ENCODE peak calls at places on chromosomes 7 and 10, in four cellular contexts. One of them, this sample, is unnamed.

GRCh38 chr7:108576110-108576509 is 6.4 kb downstream of the DNAJB9 start:
- DNase-seq in GM12878: no peak
- DNase-seq in GM12891: no peak
- DNase-seq in K562: no peak
- DNase-seq in this sample: no peak

GRCh38 chr7:22662031-22662430 is 65.0 kb upstream of the IL6 start:
- DNase-seq in GM12878: no peak
- DNase-seq in GM12891: no peak
- DNase-seq in K562: no peak
- DNase-seq in this sample: no peak

GRCh38 chr10:117350905-117351304 is 24.3 kb downstream of the PDZD8 start:
- DNase-seq in GM12878: no peak
- DNase-seq in GM12891: no peak
- DNase-seq in K562: no peak
- DNase-seq in this sample: no peak

GRCh38 chr10:35574924-35575352 is 30.2 kb upstream of the GJD4 start:
- DNase-seq in GM12878: no peak
- DNase-seq in GM12891: no peak
- DNase-seq in K562: peak; percentile 33
- DNase-seq in this sample: no peak

GRCh38 chr7:43648725-43649406 is 66.0 kb downstream of the STK17A start:
- DNase-seq in GM12878: peak; percentile 97
- DNase-seq in GM12891: no peak
- DNase-seq in K562: no peak
- DNase-seq in this sample: peak; percentile 91

GRCh38 chr10:22316286-22317120 is at the start of gene COMMD3:
- DNase-seq in GM12878: peak; percentile 40
- DNase-seq in GM12891: no peak
- DNase-seq in K562: peak; percentile 80
- DNase-seq in this sample: peak; percentile 53

GRCh38 chr10:31678139-31678536 is 250.5 kb downstream of the ARHGAP12 start:
- DNase-seq in GM12878: no peak
- DNase-seq in GM12891: no peak
- DNase-seq in K562: no peak
- DNase-seq in this sample: no peak

GRCh38 chr10:48506147-48506917 is 98.5 kb downstream of the ARHGAP22 start:
- DNase-seq in GM12878: no peak
- DNase-seq in GM12891: peak; percentile 40
- DNase-seq in K562: peak; percentile 81
- DNase-seq in this sample: no peak

GRCh38 chr7:157540020-157540419 is 203.2 kb downstream of the DNAJB6 start:
- DNase-seq in GM12878: no peak
- DNase-seq in GM12891: no peak
- DNase-seq in K562: no peak
- DNase-seq in this sample: no peak

GRCh38 chr7:157540606-157541294 is 203.9 kb downstream of the DNAJB6 start:
- DNase-seq in GM12878: no peak
- DNase-seq in GM12891: no peak
- DNase-seq in K562: no peak
- DNase-seq in this sample: no peak

GRCh38 chr7:157538321-157538720 is 201.5 kb downstream of the DNAJB6 start:
- DNase-seq in GM12878: no peak
- DNase-seq in GM12891: no peak
- DNase-seq in K562: no peak
- DNase-seq in this sample: no peak

GRCh38 chr7:157538735-157539134 is 201.9 kb downstream of the DNAJB6 start:
- DNase-seq in GM12878: no peak
- DNase-seq in GM12891: no peak
- DNase-seq in K562: no peak
- DNase-seq in this sample: no peak

DNA sequence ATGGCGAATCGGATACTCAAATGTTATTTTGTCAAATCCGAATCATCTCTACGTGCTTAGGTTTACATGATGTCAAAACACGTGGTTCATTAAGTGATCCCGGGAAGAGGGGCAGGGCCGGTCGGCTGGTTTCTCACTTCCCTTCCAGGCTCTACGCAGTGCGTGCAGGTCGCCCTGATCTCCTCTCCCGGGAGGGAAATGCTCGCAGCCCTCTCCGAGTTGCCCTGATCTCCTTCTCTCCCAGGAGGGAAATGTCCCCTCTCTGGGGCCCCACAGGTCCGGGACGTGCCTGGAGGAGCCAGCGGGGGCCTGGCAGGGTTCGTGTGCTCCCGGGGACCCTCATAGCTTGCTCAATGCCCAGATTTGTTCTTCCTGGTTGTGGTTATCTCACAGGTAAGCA is 202.7 kb downstream of the DNAJB6 start:
- DNase-seq in GM12878: no peak
- DNase-seq in GM12891: no peak
- DNase-seq in K562: no peak
- DNase-seq in this sample: no peak
- TF ChIP-seq SPI1 in GM12878: no peak
- TF ChIP-seq SPI1 in GM12891: no peak
- TF ChIP-seq SPI1 in K562: no peak
- TF ChIP-seq SPI1 in this sample: no peak

GRCh38 chr7:74023037-74023436 is 4.9 kb upstream of the ELN start:
- DNase-seq in GM12878: no peak
- DNase-seq in GM12891: no peak
- DNase-seq in K562: peak; percentile 50
- DNase-seq in this sample: no peak
- TF ChIP-seq SPI1 in GM12878: no peak
- TF ChIP-seq SPI1 in GM12891: no peak
- TF ChIP-seq SPI1 in K562: no peak
- TF ChIP-seq SPI1 in this sample: no peak

DNA sequence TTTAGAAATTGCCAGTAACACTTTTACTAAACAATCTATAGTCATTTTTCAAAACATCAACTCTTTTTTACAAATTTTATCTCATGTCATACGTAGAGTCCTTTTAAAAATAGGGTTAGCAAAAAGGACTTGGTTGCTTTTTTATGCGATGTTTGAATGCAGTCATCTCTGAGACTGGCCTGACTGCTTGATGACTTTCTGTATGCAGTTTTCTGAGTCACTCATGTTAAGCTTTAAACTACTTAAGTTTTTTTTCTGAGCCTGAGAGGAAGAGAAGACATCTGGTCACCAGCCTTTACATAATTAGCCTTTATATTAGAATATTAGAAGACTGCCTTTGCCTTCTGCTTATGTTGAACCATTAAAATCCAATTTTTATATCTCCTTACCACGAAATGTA is 834.4 kb upstream of the MBL2 start:
- DNase-seq in GM12878: no peak
- DNase-seq in GM12891: no peak
- DNase-seq in K562: no peak
- DNase-seq in this sample: no peak
- TF ChIP-seq SPI1 in GM12878: no peak
- TF ChIP-seq SPI1 in GM12891: no peak
- TF ChIP-seq SPI1 in K562: no peak
- TF ChIP-seq SPI1 in this sample: no peak

DNA sequence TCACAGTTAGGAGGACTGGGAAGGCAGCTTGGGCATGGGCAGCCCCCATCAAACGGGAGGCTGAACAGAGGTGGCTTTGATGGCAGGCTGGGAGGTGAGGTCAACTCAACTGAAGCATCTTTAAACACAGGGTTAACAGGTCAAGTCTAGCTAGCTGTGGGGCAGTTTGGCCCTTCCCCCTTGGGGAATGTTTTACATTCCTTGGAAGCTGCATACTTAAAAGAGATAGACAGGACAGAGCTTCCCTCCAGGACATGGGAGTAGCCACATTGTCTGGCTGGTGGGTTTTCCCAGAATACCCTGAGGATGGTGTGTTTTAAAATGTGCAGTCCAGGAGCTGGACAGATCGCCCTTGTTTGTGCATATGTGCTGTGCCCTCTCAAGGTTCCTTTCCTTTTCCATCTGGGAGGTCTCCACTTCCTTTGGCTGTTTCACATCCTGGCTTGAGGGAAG is 6.8 kb upstream of the RASSF4 start:
- DNase-seq in GM12878: no peak
- DNase-seq in GM12891: no peak
- DNase-seq in K562: no peak
- DNase-seq in this sample: no peak
- TF ChIP-seq SPI1 in GM12878: no peak
- TF ChIP-seq SPI1 in GM12891: no peak
- TF ChIP-seq SPI1 in K562: no peak
- TF ChIP-seq SPI1 in this sample: no peak

GRCh38 chr7:24227603-24228359 is 56.2 kb upstream of the NPY start:
- DNase-seq in GM12878: peak; percentile 40
- DNase-seq in GM12891: no peak
- DNase-seq in K562: no peak
- DNase-seq in this sample: no peak
- TF ChIP-seq SPI1 in GM12878: no peak
- TF ChIP-seq SPI1 in GM12891: peak; percentile 2
- TF ChIP-seq SPI1 in K562: no peak
- TF ChIP-seq SPI1 in this sample: no peak

DNA sequence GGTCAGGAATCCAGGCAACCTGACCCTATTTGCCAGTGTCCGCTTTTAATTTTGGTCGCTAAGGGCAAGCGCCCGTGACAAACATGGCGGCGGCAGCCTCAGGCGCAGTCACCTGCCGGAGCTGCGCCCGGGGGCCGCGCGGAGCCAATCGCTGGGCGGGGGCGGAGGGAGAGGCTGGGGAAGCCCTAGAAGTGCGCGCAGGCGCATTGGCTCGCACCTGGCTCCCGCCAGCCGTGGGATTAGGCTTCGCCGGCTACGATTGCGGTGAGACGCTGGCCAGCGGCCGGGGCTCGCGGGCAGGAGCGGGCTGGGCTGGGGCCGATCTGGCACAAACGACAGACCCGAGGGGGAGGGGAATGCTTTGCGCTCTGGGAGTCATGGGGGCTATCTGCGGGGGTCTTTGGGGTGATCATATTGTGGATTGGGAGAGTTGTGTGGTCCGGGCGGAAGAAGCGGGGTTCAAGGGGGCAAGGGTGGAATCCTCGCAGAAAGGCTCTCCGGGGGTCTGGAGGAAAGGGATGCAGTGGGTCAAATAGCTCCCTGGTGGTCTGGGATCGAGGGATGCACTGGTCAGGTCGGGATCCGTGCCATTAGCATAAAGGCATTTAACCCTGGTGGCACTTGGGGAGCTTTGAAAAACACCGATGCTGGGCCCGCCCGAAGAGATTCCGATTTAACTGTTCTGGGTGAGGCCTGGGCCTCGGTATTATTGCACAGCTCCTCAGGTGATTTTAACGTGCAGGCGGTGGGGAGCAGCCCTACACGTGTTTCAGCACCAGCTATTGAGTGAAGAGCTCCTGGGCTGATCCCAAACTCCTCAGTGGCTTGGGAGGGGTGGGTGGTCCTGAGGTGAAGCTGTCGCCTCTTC is 10.1 kb upstream of the C10orf95 start:
- DNase-seq in GM12878: peak; percentile 43
- DNase-seq in GM12891: peak; percentile 99
- DNase-seq in K562: peak; percentile 97
- DNase-seq in this sample: peak; percentile 91
- TF ChIP-seq SPI1 in GM12878: no peak
- TF ChIP-seq SPI1 in GM12891: no peak
- TF ChIP-seq SPI1 in K562: no peak
- TF ChIP-seq SPI1 in this sample: no peak

GRCh38 chr10:1947464-1948043 is 210.2 kb upstream of the ADARB2 start:
- DNase-seq in GM12878: no peak
- DNase-seq in GM12891: no peak
- DNase-seq in K562: no peak
- DNase-seq in this sample: no peak
- TF ChIP-seq SPI1 in GM12878: no peak
- TF ChIP-seq SPI1 in GM12891: no peak
- TF ChIP-seq SPI1 in K562: no peak
- TF ChIP-seq SPI1 in this sample: no peak

GRCh38 chr7:2641406-2642393 is 9.9 kb downstream of the TTYH3 start:
- DNase-seq in GM12878: peak; percentile 47
- DNase-seq in GM12891: peak; percentile 68
- DNase-seq in K562: no peak
- DNase-seq in this sample: peak; percentile 82
- TF ChIP-seq SPI1 in GM12878: peak; percentile 35
- TF ChIP-seq SPI1 in GM12891: peak; percentile 13
- TF ChIP-seq SPI1 in K562: no peak
- TF ChIP-seq SPI1 in this sample: peak; percentile 76

DNA sequence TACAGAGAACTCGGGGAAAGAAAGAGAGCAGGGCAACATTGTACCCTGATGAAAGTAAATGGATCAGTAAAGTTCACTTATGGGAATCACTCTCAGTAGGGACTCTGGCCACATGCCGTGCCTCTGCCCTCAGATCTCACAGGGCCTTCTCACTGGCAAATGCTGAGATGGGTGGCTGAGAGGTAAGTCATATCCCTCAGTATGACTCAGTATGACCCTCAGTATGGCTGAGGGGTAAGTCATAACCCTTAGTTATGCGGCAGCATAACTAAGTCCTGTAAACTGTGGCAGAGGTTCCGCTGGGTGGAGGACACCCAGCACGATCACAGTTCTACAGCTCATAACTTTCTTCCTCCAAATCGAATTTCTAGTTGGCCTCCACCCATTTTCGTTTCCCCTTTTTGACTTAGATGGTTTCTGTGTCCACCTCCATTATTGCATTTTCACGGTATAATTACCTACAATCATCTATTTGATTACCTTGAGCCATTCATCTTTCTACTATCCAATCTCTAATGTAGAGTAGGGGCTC is 26.5 kb upstream of the WNT16 start:
- DNase-seq in GM12878: no peak
- DNase-seq in GM12891: no peak
- DNase-seq in K562: no peak
- DNase-seq in this sample: no peak
- TF ChIP-seq SPI1 in GM12878: peak; percentile 84
- TF ChIP-seq SPI1 in GM12891: peak; percentile 69
- TF ChIP-seq SPI1 in K562: no peak
- TF ChIP-seq SPI1 in this sample: no peak